ENCODE peak calls at places on chromosomes 6 and 20, in seven cellular contexts. L, E, S, R, O, Y and Q are unnamed samples.
A peak's percentile ranks its signal among the peaks of the same experiment; 100 is the strongest.

GRCh38 chr20:37406010-37406998 is 60.4 kb downstream of the SRC start:
- DNase-seq in E (peak; percentile 64), R (peak; percentile 93), S (peak; percentile 75), O (peak; percentile 71), L (peak; percentile 73), Y (peak; percentile 77), Q (no peak)

GRCh38 chr6:34630040-34630439 is 66.5 kb downstream of the ILRUN start:
- DNase-seq in R (no peak), Y (peak; percentile 24), S (peak; percentile 92), L (no peak), E (peak; percentile 90), O (no peak), Q (peak; percentile 56)

GRCh38 chr6:169886631-169887227 is 135.3 kb downstream of the ERMARD start:
- DNase-seq in E (no peak), O (no peak), S (no peak), L (no peak), R (peak; percentile 14), Y (no peak), Q (no peak)

GRCh38 chr20:22106308-22106938 is 401.0 kb downstream of the PAX1 start:
- DNase-seq in E (peak; percentile 61), O (peak; percentile 66), S (peak; percentile 61), R (peak; percentile 11), L (peak; percentile 66), Y (peak; percentile 56), Q (no peak)

GRCh38 chr20:63941282-63942060 is 14.7 kb downstream of the UCKL1 start:
- DNase-seq in S (peak; percentile 31), L (peak; percentile 98), O (no peak), Y (no peak), R (no peak), E (peak; percentile 54), Q (no peak)

GRCh38 chr6:149335924-149336323 is 18.4 kb downstream of the TAB2 start:
- DNase-seq in S (peak; percentile 84), R (no peak), L (no peak), Y (peak; percentile 19), E (peak; percentile 81), O (no peak), Q (peak; percentile 59)

GRCh38 chr6:71414486-71414885 is 125.9 kb downstream of the OGFRL1 start:
- DNase-seq in S (no peak), R (no peak), L (no peak), E (no peak), O (no peak), Y (no peak), Q (no peak)

GRCh38 chr6:35474129-35474977 is 6.2 kb downstream of the RPL10A start:
- DNase-seq in L (peak; percentile 22), O (no peak), R (no peak), Y (no peak), E (no peak), S (no peak), Q (no peak)

GRCh38 chr6:22828179-22829062 is 259.1 kb downstream of the HDGFL1 start:
- DNase-seq in L (peak; percentile 74), S (peak; percentile 91), Y (peak; percentile 89), O (no peak), E (peak; percentile 97), R (peak; percentile 72), Q (peak; percentile 53)

GRCh38 chr20:24684954-24685691 is 215.7 kb downstream of the SYNDIG1 start:
- DNase-seq in S (no peak), Y (no peak), R (no peak), E (no peak), O (no peak), L (peak; percentile 45), Q (no peak)

GRCh38 chr6:134101479-134101878 is 49.1 kb upstream of the SLC2A12 start:
- DNase-seq in Y (no peak), E (no peak), R (no peak), O (no peak), S (no peak), L (no peak), Q (no peak)

GRCh38 chr6:140871911-140872310 is 1260.8 kb upstream of the GJE1 start:
- DNase-seq in Y (no peak), E (peak; percentile 70), O (no peak), L (no peak), R (no peak), S (peak; percentile 66), Q (no peak)

GRCh38 chr6:137717074-137718073 is 149.7 kb upstream of the TNFAIP3 start:
- DNase-seq in E (peak; percentile 87), Y (no peak), S (no peak), R (no peak), L (peak; percentile 60), O (peak; percentile 35), Q (no peak)

GRCh38 chr20:50957798-50958732 is at the start of gene DPM1:
- DNase-seq in R (peak; percentile 88), O (peak; percentile 90), Y (peak; percentile 93), E (peak; percentile 98), L (peak; percentile 93), S (peak; percentile 93), Q (no peak)

GRCh38 chr20:41135187-41135887 is 2.0 kb upstream of the PLCG1 start:
- DNase-seq in E (peak; percentile 70), R (peak; percentile 59), S (peak; percentile 41), L (peak; percentile 85), O (peak; percentile 62), Y (peak; percentile 72), Q (peak; percentile 32)

GRCh38 chr20:24955045-24955444 is 6.0 kb downstream of the CST7 start:
- DNase-seq in L (no peak), R (no peak), E (no peak), O (peak; percentile 68), S (no peak), Y (no peak), Q (no peak)

GRCh38 chr6:7765575-7766325 is 39.9 kb downstream of the BMP6 start:
- DNase-seq in Y (no peak), S (peak; percentile 71), E (peak; percentile 76), O (no peak), L (no peak), R (no peak), Q (no peak)

GRCh38 chr6:144365176-144365710 is 80.1 kb downstream of the UTRN start:
- DNase-seq in L (no peak), S (peak; percentile 47), R (no peak), Y (no peak), O (no peak), E (no peak), Q (no peak)

GRCh38 chr6:170176621-170177382 is 114.1 kb downstream of the DLL1 start:
- DNase-seq in Y (no peak), O (no peak), S (peak; percentile 31), R (peak; percentile 80), E (no peak), L (no peak), Q (no peak)

GRCh38 chr6:11475019-11475418 is 62.5 kb upstream of the TMEM170B start:
- DNase-seq in E (no peak), L (no peak), R (no peak), Y (no peak), S (no peak), O (no peak), Q (no peak)

GRCh38 chr6:21538186-21538798 is 55.3 kb upstream of the SOX4 start:
- DNase-seq in R (no peak), O (no peak), Y (no peak), L (no peak), E (peak; percentile 58), S (peak; percentile 59), Q (no peak)

GRCh38 chr6:11672669-11673068 is 105.9 kb downstream of the ADTRP start:
- DNase-seq in L (no peak), S (no peak), R (no peak), Y (no peak), E (no peak), O (no peak), Q (no peak)

GRCh38 chr6:105509506-105510331 is 106.8 kb upstream of the PREP start:
- DNase-seq in R (peak; percentile 4), S (no peak), L (peak; percentile 59), E (no peak), Y (peak; percentile 38), O (no peak), Q (peak; percentile 6)

GRCh38 chr20:52494244-52494643 is 302.7 kb upstream of the ZFP64 start:
- DNase-seq in O (no peak), L (no peak), E (peak; percentile 61), S (peak; percentile 99), R (no peak), Y (peak; percentile 34), Q (no peak)

GRCh38 chr20:52497731-52498130 is 306.2 kb upstream of the ZFP64 start:
- DNase-seq in O (no peak), E (no peak), Y (no peak), L (no peak), R (no peak), S (peak; percentile 64), Q (no peak)

GRCh38 chr20:52496191-52496590 is 304.6 kb upstream of the ZFP64 start:
- DNase-seq in R (no peak), L (no peak), E (no peak), Y (no peak), S (peak; percentile 32), O (no peak), Q (no peak)

GRCh38 chr20:52490715-52491430 is 299.3 kb upstream of the ZFP64 start:
- DNase-seq in E (peak; percentile 14), O (no peak), Y (peak; percentile 22), L (no peak), S (peak; percentile 84), R (no peak), Q (no peak)

GRCh38 chr20:52493177-52493711 is 301.7 kb upstream of the ZFP64 start:
- DNase-seq in S (peak; percentile 64), L (no peak), E (no peak), R (no peak), Y (peak; percentile 19), O (peak; percentile 33), Q (no peak)
- TF ChIP-seq EZH2phosphoT487 in S (no peak), L (no peak), E (no peak), R (no peak), Y (no peak), O (no peak), Q (no peak)

DNA sequence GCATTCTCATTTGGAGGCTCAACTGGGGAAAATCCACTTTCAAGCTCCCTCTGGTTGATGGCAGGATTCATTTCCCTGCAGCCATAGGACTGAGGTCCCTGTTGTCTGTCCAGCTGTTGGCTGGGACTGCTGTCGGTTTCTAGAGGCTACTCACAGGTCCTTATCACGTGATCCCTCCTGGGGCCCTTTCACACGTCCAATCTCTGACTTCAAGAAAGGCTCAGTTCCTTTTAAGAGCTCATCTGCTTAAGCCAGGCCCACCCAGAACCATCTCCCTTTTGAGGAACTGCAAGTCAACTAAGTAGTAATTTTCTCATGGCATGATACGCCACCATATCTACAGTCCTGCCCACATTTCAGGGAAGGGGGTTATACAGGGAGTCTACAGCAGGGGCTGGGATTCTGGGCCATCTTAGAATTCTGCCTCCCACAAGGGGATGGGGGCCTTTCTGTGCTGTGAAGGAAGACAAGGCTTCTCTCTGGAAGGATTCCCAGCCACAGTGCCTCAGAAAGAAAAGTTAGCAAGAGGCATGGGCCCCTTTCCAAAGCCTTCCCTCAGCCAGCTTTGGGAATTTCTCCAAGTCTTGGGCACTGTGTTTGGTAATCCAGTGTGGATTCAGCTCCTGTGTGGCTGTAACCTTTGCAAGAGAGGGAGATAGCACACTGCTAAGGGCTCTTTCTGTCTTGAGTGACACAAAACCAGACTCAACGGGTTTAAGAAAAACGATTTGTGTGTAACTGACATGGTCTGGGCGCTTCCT is 66.4 kb downstream of the CTCFL start:
- DNase-seq in Y (peak; percentile 23), E (no peak), R (no peak), S (peak; percentile 57), L (no peak), O (no peak), Q (no peak)
- TF ChIP-seq EZH2phosphoT487 in Y (no peak), E (no peak), R (no peak), S (no peak), L (no peak), O (no peak), Q (no peak)

GRCh38 chr20:54155736-54156317 is 18.0 kb downstream of the CYP24A1 start:
- DNase-seq in Y (no peak), O (no peak), S (no peak), R (no peak), L (no peak), E (no peak), Q (no peak)
- TF ChIP-seq EZH2phosphoT487 in Y (no peak), O (no peak), S (no peak), R (no peak), L (no peak), E (no peak), Q (no peak)

GRCh38 chr6:122839477-122839876 is 50.4 kb downstream of the SMPDL3A start:
- DNase-seq in E (peak; percentile 78), R (peak; percentile 62), O (peak; percentile 56), L (peak; percentile 79), Y (peak; percentile 79), S (peak; percentile 68), Q (peak; percentile 63)
- TF ChIP-seq EZH2phosphoT487 in E (no peak), R (no peak), O (no peak), L (no peak), Y (no peak), S (no peak), Q (no peak)